ENCODE peak calls at places on chromosomes 12 and 14, in seven cellular contexts. One of them, this sample, is unnamed.

GRCh38 chr12:18681818-18682217 is 56.0 kb downstream of the PLCZ1 start:
- DNase-seq in IMR-90: no peak
- DNase-seq in mesendoderm: no peak
- DNase-seq in mesenchymal stem cell: no peak
- DNase-seq in neuronal stem cell: peak
- DNase-seq in H9: no peak
- DNase-seq in H1: peak
- DNase-seq in this sample: no peak

GRCh38 chr14:84804498-84805294 is 725.2 kb upstream of the FLRT2 start:
- DNase-seq in neuronal stem cell: no peak
- DNase-seq in H9: no peak
- DNase-seq in mesenchymal stem cell: no peak
- DNase-seq in IMR-90: no peak
- DNase-seq in mesendoderm: no peak
- DNase-seq in H1: no peak
- DNase-seq in this sample: no peak

GRCh38 chr12:54658306-54659264 is 10.4 kb upstream of the DCD start:
- DNase-seq in H1: peak
- DNase-seq in neuronal stem cell: no peak
- DNase-seq in IMR-90: peak
- DNase-seq in H9: peak
- DNase-seq in mesenchymal stem cell: no peak
- DNase-seq in mesendoderm: peak
- DNase-seq in this sample: peak

GRCh38 chr12:128810182-128811127 is 13.3 kb downstream of the SLC15A4 start:
- DNase-seq in mesendoderm: no peak
- DNase-seq in mesenchymal stem cell: peak
- DNase-seq in IMR-90: no peak
- DNase-seq in H9: no peak
- DNase-seq in neuronal stem cell: no peak
- DNase-seq in H1: no peak
- DNase-seq in this sample: no peak

GRCh38 chr14:64107438-64107837 is 186.7 kb downstream of the ESR2 start:
- DNase-seq in IMR-90: no peak
- DNase-seq in mesenchymal stem cell: no peak
- DNase-seq in H1: no peak
- DNase-seq in H9: no peak
- DNase-seq in mesendoderm: no peak
- DNase-seq in neuronal stem cell: no peak
- DNase-seq in this sample: peak

GRCh38 chr12:131415781-131416180 is 295.1 kb upstream of the SFSWAP start:
- DNase-seq in neuronal stem cell: no peak
- DNase-seq in IMR-90: no peak
- DNase-seq in H1: no peak
- DNase-seq in mesendoderm: peak
- DNase-seq in mesenchymal stem cell: no peak
- DNase-seq in H9: peak
- DNase-seq in this sample: no peak

GRCh38 chr12:58523360-58523759 is 396.9 kb downstream of the LRIG3 start:
- DNase-seq in H1: no peak
- DNase-seq in mesendoderm: no peak
- DNase-seq in IMR-90: no peak
- DNase-seq in neuronal stem cell: no peak
- DNase-seq in mesenchymal stem cell: no peak
- DNase-seq in H9: no peak
- DNase-seq in this sample: no peak

GRCh38 chr14:45658226-45658916 is 405.4 kb upstream of the MIS18BP1 start:
- DNase-seq in H9: no peak
- DNase-seq in mesendoderm: no peak
- DNase-seq in neuronal stem cell: no peak
- DNase-seq in mesenchymal stem cell: no peak
- DNase-seq in H1: no peak
- DNase-seq in IMR-90: no peak
- DNase-seq in this sample: no peak

GRCh38 chr14:103613517-103613916 is 15.5 kb upstream of the KLC1 start:
- DNase-seq in H1: no peak
- DNase-seq in mesenchymal stem cell: no peak
- DNase-seq in mesendoderm: no peak
- DNase-seq in IMR-90: no peak
- DNase-seq in neuronal stem cell: no peak
- DNase-seq in H9: no peak
- DNase-seq in this sample: no peak
- H3K18ac ChIP-seq in H1: no peak
- H3K18ac ChIP-seq in mesenchymal stem cell: no peak
- H3K18ac ChIP-seq in mesendoderm: no peak
- H3K18ac ChIP-seq in IMR-90: no peak
- H3K18ac ChIP-seq in neuronal stem cell: no peak
- H3K18ac ChIP-seq in H9: no peak
- H3K18ac ChIP-seq in this sample: no peak

GRCh38 chr12:85423947-85424346 is 143.9 kb downstream of the ALX1 start:
- DNase-seq in IMR-90: no peak
- DNase-seq in neuronal stem cell: no peak
- DNase-seq in mesendoderm: no peak
- DNase-seq in mesenchymal stem cell: no peak
- DNase-seq in H1: no peak
- DNase-seq in H9: no peak
- DNase-seq in this sample: no peak
- H3K18ac ChIP-seq in IMR-90: no peak
- H3K18ac ChIP-seq in neuronal stem cell: no peak
- H3K18ac ChIP-seq in mesendoderm: no peak
- H3K18ac ChIP-seq in mesenchymal stem cell: no peak
- H3K18ac ChIP-seq in H1: no peak
- H3K18ac ChIP-seq in H9: no peak
- H3K18ac ChIP-seq in this sample: no peak

DNA sequence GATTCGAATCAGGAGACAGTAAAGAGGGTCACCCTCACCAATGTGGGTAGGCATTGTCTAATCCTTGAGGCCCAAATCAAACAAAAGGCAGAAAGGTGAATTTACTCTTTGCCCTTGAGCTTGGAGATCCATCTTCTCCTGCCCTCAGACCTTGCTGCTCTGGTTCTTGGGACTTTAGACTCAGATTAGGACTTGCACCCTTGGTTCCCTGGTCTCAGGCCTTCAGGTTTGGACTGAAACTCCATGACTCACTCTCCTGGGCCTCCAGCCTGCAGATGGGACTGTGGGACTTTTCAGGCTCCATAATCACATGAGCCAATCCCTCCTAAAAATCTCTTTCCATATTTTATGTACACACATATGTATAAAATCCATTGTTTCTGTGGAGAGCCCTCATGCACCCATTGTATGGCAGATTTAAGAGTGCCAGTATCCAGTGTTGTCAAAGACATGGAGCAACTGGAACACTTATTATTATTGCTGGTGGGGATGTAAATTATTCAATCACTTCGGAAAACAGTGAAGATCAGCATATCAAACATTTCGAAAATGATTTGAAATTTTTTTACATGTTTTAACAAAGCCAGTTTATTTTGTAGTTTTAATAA is 48.7 kb downstream of the EID3 start:
- DNase-seq in mesenchymal stem cell: no peak
- DNase-seq in H1: no peak
- DNase-seq in neuronal stem cell: no peak
- DNase-seq in mesendoderm: no peak
- DNase-seq in H9: peak
- DNase-seq in IMR-90: peak
- DNase-seq in this sample: no peak
- H3K18ac ChIP-seq in mesenchymal stem cell: no peak
- H3K18ac ChIP-seq in H1: peak
- H3K18ac ChIP-seq in neuronal stem cell: no peak
- H3K18ac ChIP-seq in mesendoderm: no peak
- H3K18ac ChIP-seq in H9: no peak
- H3K18ac ChIP-seq in IMR-90: no peak
- H3K18ac ChIP-seq in this sample: no peak

GRCh38 chr14:105425823-105426247 is 6.2 kb downstream of the MTA1 start:
- DNase-seq in mesenchymal stem cell: no peak
- DNase-seq in H9: no peak
- DNase-seq in neuronal stem cell: no peak
- DNase-seq in IMR-90: no peak
- DNase-seq in H1: no peak
- DNase-seq in mesendoderm: no peak
- DNase-seq in this sample: no peak

GRCh38 chr14:105423488-105424195 is 4.0 kb downstream of the MTA1 start:
- DNase-seq in IMR-90: no peak
- DNase-seq in neuronal stem cell: no peak
- DNase-seq in H9: no peak
- DNase-seq in H1: no peak
- DNase-seq in mesendoderm: no peak
- DNase-seq in mesenchymal stem cell: no peak
- DNase-seq in this sample: no peak

GRCh38 chr14:105422695-105423487 is 3.3 kb downstream of the MTA1 start:
- DNase-seq in mesenchymal stem cell: no peak
- DNase-seq in H9: no peak
- DNase-seq in neuronal stem cell: no peak
- DNase-seq in IMR-90: no peak
- DNase-seq in H1: no peak
- DNase-seq in mesendoderm: no peak
- DNase-seq in this sample: peak

GRCh38 chr14:105426416-105427130 is 6.9 kb downstream of the MTA1 start:
- DNase-seq in H9: no peak
- DNase-seq in H1: no peak
- DNase-seq in mesendoderm: no peak
- DNase-seq in neuronal stem cell: no peak
- DNase-seq in IMR-90: no peak
- DNase-seq in mesenchymal stem cell: no peak
- DNase-seq in this sample: no peak

GRCh38 chr14:105424861-105425260 is 5.2 kb downstream of the MTA1 start:
- DNase-seq in H1: no peak
- DNase-seq in mesenchymal stem cell: no peak
- DNase-seq in mesendoderm: no peak
- DNase-seq in IMR-90: no peak
- DNase-seq in neuronal stem cell: no peak
- DNase-seq in H9: no peak
- DNase-seq in this sample: no peak
- H3K18ac ChIP-seq in H1: no peak
- H3K18ac ChIP-seq in mesenchymal stem cell: no peak
- H3K18ac ChIP-seq in mesendoderm: no peak
- H3K18ac ChIP-seq in IMR-90: no peak
- H3K18ac ChIP-seq in neuronal stem cell: peak
- H3K18ac ChIP-seq in H9: no peak
- H3K18ac ChIP-seq in this sample: no peak

GRCh38 chr12:106754331-106754730 is 20.2 kb upstream of the RIC8B start:
- DNase-seq in H9: no peak
- DNase-seq in mesendoderm: no peak
- DNase-seq in IMR-90: no peak
- DNase-seq in H1: no peak
- DNase-seq in mesenchymal stem cell: no peak
- DNase-seq in neuronal stem cell: no peak
- DNase-seq in this sample: no peak
- H3K18ac ChIP-seq in H9: no peak
- H3K18ac ChIP-seq in mesendoderm: no peak
- H3K18ac ChIP-seq in IMR-90: no peak
- H3K18ac ChIP-seq in H1: no peak
- H3K18ac ChIP-seq in mesenchymal stem cell: no peak
- H3K18ac ChIP-seq in neuronal stem cell: no peak
- H3K18ac ChIP-seq in this sample: no peak

GRCh38 chr12:43009307-43009706 is 419.8 kb upstream of the PRICKLE1 start:
- DNase-seq in IMR-90: no peak
- DNase-seq in mesendoderm: no peak
- DNase-seq in neuronal stem cell: no peak
- DNase-seq in H1: no peak
- DNase-seq in H9: no peak
- DNase-seq in mesenchymal stem cell: no peak
- DNase-seq in this sample: no peak

GRCh38 chr12:43009866-43010265 is 420.3 kb upstream of the PRICKLE1 start:
- DNase-seq in IMR-90: no peak
- DNase-seq in mesenchymal stem cell: no peak
- DNase-seq in neuronal stem cell: no peak
- DNase-seq in mesendoderm: no peak
- DNase-seq in H1: no peak
- DNase-seq in H9: no peak
- DNase-seq in this sample: no peak

DNA sequence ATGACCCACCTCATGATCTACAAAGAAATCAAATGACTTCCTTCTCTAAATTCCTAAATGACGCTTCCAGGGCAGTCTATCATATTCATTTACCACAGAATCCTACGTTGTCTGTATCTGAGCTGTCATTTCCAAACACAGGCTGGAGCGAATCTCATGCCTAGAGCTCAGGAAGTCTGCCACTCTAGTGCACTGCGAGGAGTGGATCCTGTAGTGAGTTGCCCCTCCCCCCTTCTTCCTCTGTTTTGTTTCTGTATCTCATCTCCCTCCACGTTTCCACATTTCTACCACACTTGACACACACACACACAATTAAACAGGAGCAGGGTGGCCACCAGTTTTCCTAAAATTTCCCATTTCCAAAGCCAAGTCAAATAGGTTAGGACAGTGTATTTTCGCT is 415.4 kb upstream of the PRICKLE1 start:
- DNase-seq in mesenchymal stem cell: no peak
- DNase-seq in mesendoderm: peak
- DNase-seq in H9: no peak
- DNase-seq in H1: no peak
- DNase-seq in neuronal stem cell: no peak
- DNase-seq in IMR-90: no peak
- DNase-seq in this sample: no peak
- H3K18ac ChIP-seq in mesenchymal stem cell: no peak
- H3K18ac ChIP-seq in mesendoderm: no peak
- H3K18ac ChIP-seq in H9: no peak
- H3K18ac ChIP-seq in H1: no peak
- H3K18ac ChIP-seq in neuronal stem cell: no peak
- H3K18ac ChIP-seq in IMR-90: no peak
- H3K18ac ChIP-seq in this sample: no peak

DNA sequence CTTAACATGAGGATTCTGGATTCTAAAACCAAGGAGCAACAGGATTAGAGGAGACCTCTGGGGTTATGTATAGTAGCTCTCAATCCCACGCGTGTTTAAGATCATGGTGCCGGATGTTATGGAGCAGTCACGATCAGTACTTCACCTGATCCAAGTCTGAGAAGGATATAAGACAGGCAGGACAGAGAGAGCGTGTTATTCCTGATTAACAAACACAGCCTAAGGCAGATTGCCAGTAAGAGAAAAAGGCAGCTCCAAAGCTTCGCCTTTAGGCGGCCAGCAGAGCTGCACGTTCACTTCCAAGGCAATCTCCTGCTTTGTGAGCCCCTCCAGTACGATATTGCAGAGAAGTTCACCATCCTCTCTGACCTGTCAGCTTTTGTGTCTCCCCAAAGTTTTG is 5.5 kb downstream of the SETD3 start:
- DNase-seq in neuronal stem cell: no peak
- DNase-seq in H9: no peak
- DNase-seq in mesendoderm: peak
- DNase-seq in IMR-90: no peak
- DNase-seq in H1: no peak
- DNase-seq in mesenchymal stem cell: no peak
- DNase-seq in this sample: peak
- H3K18ac ChIP-seq in neuronal stem cell: no peak
- H3K18ac ChIP-seq in H9: no peak
- H3K18ac ChIP-seq in mesendoderm: no peak
- H3K18ac ChIP-seq in IMR-90: no peak
- H3K18ac ChIP-seq in H1: no peak
- H3K18ac ChIP-seq in mesenchymal stem cell: no peak
- H3K18ac ChIP-seq in this sample: no peak

GRCh38 chr12:32534698-32535097 is 135.3 kb downstream of the FGD4 start:
- DNase-seq in neuronal stem cell: no peak
- DNase-seq in mesendoderm: no peak
- DNase-seq in IMR-90: no peak
- DNase-seq in H9: no peak
- DNase-seq in H1: no peak
- DNase-seq in mesenchymal stem cell: no peak
- DNase-seq in this sample: no peak
- H3K18ac ChIP-seq in neuronal stem cell: no peak
- H3K18ac ChIP-seq in mesendoderm: no peak
- H3K18ac ChIP-seq in IMR-90: peak
- H3K18ac ChIP-seq in H9: no peak
- H3K18ac ChIP-seq in H1: no peak
- H3K18ac ChIP-seq in mesenchymal stem cell: no peak
- H3K18ac ChIP-seq in this sample: no peak

This sample was measured in trophoblast cell.